ENCODE peak calls at places on chromosomes 11 and 22, in four cellular contexts. Q is T-helper 17 cell, Y is body of pancreas, A is kidney tubule cell. R is an unnamed sample.

GRCh38 chr11:12496181-12497025 is 119.0 kb downstream of the PARVA start:
- DNase-seq in Q (no peak), Y (no peak), A (peak; percentile 6), R (no peak)

GRCh38 chr11:95108159-95108611 is 18.5 kb downstream of the ENDOD1 start:
- DNase-seq in Q (no peak), Y (peak; percentile 24), A (peak; percentile 90), R (no peak)

GRCh38 chr22:37569009-37569920 is 9.0 kb downstream of the CDC42EP1 start:
- DNase-seq in Q (no peak), Y (peak; percentile 95), A (no peak), R (peak; percentile 76)

GRCh38 chr11:48013269-48013901 is 33.0 kb downstream of the PTPRJ start:
- DNase-seq in Q (peak; percentile 26), Y (peak; percentile 54), A (peak; percentile 96), R (peak; percentile 83)

GRCh38 chr11:117679464-117679863 is 117.6 kb downstream of the DSCAML1 start:
- DNase-seq in Q (no peak), Y (no peak), A (no peak), R (no peak)

GRCh38 chr11:107040447-107041444 is 22.5 kb upstream of the GUCY1A2 start:
- DNase-seq in Q (no peak), Y (no peak), A (peak; percentile 55), R (no peak)

GRCh38 chr11:63951779-63952536 is 13.2 kb downstream of the NAA40 start:
- DNase-seq in Q (no peak), Y (no peak), A (no peak), R (no peak)

GRCh38 chr11:128835741-128836410 is 31.2 kb downstream of the KCNJ1 start:
- DNase-seq in Q (no peak), Y (peak; percentile 56), A (no peak), R (no peak)

GRCh38 chr11:119316729-119317591 is at the start of gene MCAM:
- DNase-seq in Q (no peak), Y (peak; percentile 41), A (peak; percentile 60), R (no peak)

GRCh38 chr11:70892889-70893288 is 359.5 kb downstream of the SHANK2 start:
- DNase-seq in Q (no peak), Y (no peak), A (no peak), R (peak; percentile 42)

GRCh38 chr22:46054091-46054877 is 77.3 kb upstream of the WNT7B start:
- DNase-seq in Q (no peak), Y (peak; percentile 72), A (peak; percentile 82), R (peak; percentile 92)